ENCODE peak calls at places on chromosomes 12 and 14, in five cellular contexts. U, R, M, I and H are unnamed samples.

GRCh38 chr14:94213021-94213420 is 38.9 kb downstream of the PPP4R4 start:
- DNase-seq in U (no peak), R (no peak), M (no peak), I (no peak), H (no peak)

GRCh38 chr14:70585221-70585620 is 15.2 kb downstream of the MED6 start:
- DNase-seq in U (no peak), R (peak), M (no peak), I (no peak), H (no peak)

GRCh38 chr12:77232045-77232444 is 166.7 kb upstream of the E2F7 start:
- DNase-seq in U (no peak), R (no peak), M (no peak), I (no peak), H (peak)

GRCh38 chr12:48455116-48455515 is 17.2 kb upstream of the ANP32D start:
- DNase-seq in U (no peak), R (no peak), M (no peak), I (no peak), H (no peak)

GRCh38 chr14:89360277-89360676 is 56.8 kb downstream of the FOXN3 start:
- DNase-seq in U (no peak), R (no peak), M (no peak), I (no peak), H (no peak)

GRCh38 chr12:84787253-84787652 is 125.3 kb downstream of the SLC6A15 start:
- DNase-seq in U (no peak), R (no peak), M (no peak), I (no peak), H (no peak)

GRCh38 chr14:96797943-96798349 is 764 bp downstream of the VRK1 start:
- DNase-seq in U (no peak), R (peak), M (no peak), I (peak), H (no peak)

GRCh38 chr14:91410781-91411536 is 6.7 kb downstream of the CCDC88C start:
- DNase-seq in U (no peak), R (no peak), M (no peak), I (no peak), H (no peak)

GRCh38 chr12:103457471-103457870 is 38.3 kb downstream of the C12orf42 start:
- DNase-seq in U (no peak), R (no peak), M (no peak), I (no peak), H (no peak)

GRCh38 chr14:102227184-102227964 is 77.6 kb downstream of the MOK start:
- DNase-seq in U (no peak), R (no peak), M (no peak), I (no peak), H (no peak)

GRCh38 chr14:28758253-28758915 is 8.2 kb upstream of the FOXG1 start:
- DNase-seq in U (no peak), R (no peak), M (no peak), I (no peak), H (no peak)

GRCh38 chr12:28578833-28579252 is 388.6 kb downstream of the CCDC91 start:
- DNase-seq in U (no peak), R (no peak), M (no peak), I (no peak), H (no peak)

GRCh38 chr12:11822071-11822818 is 172.8 kb downstream of the ETV6 start:
- DNase-seq in U (peak), R (no peak), M (peak), I (no peak), H (no peak)

GRCh38 chr12:41801261-41801660 is 343.4 kb downstream of the GXYLT1 start:
- DNase-seq in U (no peak), R (no peak), M (no peak), I (no peak), H (no peak)

GRCh38 chr12:72337382-72337781 is 65.2 kb downstream of the TRHDE start:
- DNase-seq in U (no peak), R (no peak), M (no peak), I (no peak), H (no peak)

GRCh38 chr14:70907172-70907995 is at the start of gene PCNX1:
- DNase-seq in U (peak), R (peak), M (peak), I (peak), H (peak)

GRCh38 chr12:77087427-77087826 is 22.1 kb upstream of the E2F7 start:
- DNase-seq in U (no peak), R (no peak), M (no peak), I (no peak), H (no peak)

GRCh38 chr12:204261-204678 is 9.7 kb downstream of the SLC6A12 start:
- DNase-seq in U (no peak), R (no peak), M (no peak), I (no peak), H (no peak)

GRCh38 chr12:91490667-91491309 is 308.2 kb upstream of the DCN start:
- DNase-seq in U (no peak), R (no peak), M (no peak), I (no peak), H (no peak)

GRCh38 chr12:123971770-123972447 is 722 bp downstream of the CCDC92 start:
- DNase-seq in U (peak), R (peak), M (peak), I (peak), H (peak)

GRCh38 chr12:6961695-6962284 is 8.7 kb downstream of the PHB2 start:
- DNase-seq in U (peak), R (peak), M (peak), I (no peak), H (no peak)

GRCh38 chr12:31277081-31277480 is 48.9 kb downstream of the SINHCAF start:
- DNase-seq in U (no peak), R (no peak), M (no peak), I (no peak), H (no peak)

GRCh38 chr14:20391505-20391904 is 21.8 kb downstream of the TEP1 start:
- DNase-seq in U (no peak), R (no peak), M (no peak), I (no peak), H (no peak)

GRCh38 chr12:82124711-82125110 is 233.5 kb downstream of the CCDC59 start:
- DNase-seq in U (no peak), R (no peak), M (no peak), I (no peak), H (no peak)

GRCh38 chr12:9039397-9039977 is 50.1 kb downstream of the KLRG1 start:
- DNase-seq in U (no peak), R (peak), M (no peak), I (no peak), H (no peak)

GRCh38 chr14:31950760-31951637 is 126.1 kb upstream of the ARHGAP5 start:
- DNase-seq in U (peak), R (peak), M (peak), I (peak), H (peak)

GRCh38 chr14:33788116-33788515 is 162.8 kb downstream of the EGLN3 start:
- DNase-seq in U (no peak), R (no peak), M (no peak), I (no peak), H (no peak)

GRCh38 chr12:47085815-47086252 is 6.1 kb upstream of the AMIGO2 start:
- DNase-seq in U (peak), R (peak), M (no peak), I (no peak), H (no peak)

GRCh38 chr12:75908961-75909699 is 122.4 kb downstream of the PHLDA1 start:
- DNase-seq in U (peak), R (peak), M (peak), I (peak), H (peak)

GRCh38 chr12:97131220-97131981 is 224.3 kb downstream of the NEDD1 start:
- DNase-seq in U (no peak), R (no peak), M (no peak), I (no peak), H (no peak)

GRCh38 chr14:29822430-29822709 is 105.3 kb downstream of the PRKD1 start:
- DNase-seq in U (no peak), R (peak), M (no peak), I (no peak), H (no peak)

GRCh38 chr14:100747021-100747586 is 20.4 kb downstream of the DLK1 start:
- DNase-seq in U (no peak), R (peak), M (no peak), I (no peak), H (no peak)

GRCh38 chr12:10395390-10395998 is 5.7 kb upstream of the KLRK1 start:
- DNase-seq in U (peak), R (peak), M (peak), I (peak), H (no peak)

GRCh38 chr12:49483621-49484020 is 55.2 kb upstream of the KCNH3 start:
- DNase-seq in U (no peak), R (no peak), M (no peak), I (no peak), H (no peak)

GRCh38 chr12:94282675-94283074 is 134.3 kb downstream of the PLXNC1 start:
- DNase-seq in U (peak), R (no peak), M (peak), I (no peak), H (no peak)

GRCh38 chr14:24982472-24983155 is 67.3 kb downstream of the STXBP6 start:
- DNase-seq in U (no peak), R (peak), M (no peak), I (no peak), H (no peak)

GRCh38 chr12:78155546-78155945 is 324.9 kb downstream of the NAV3 start:
- DNase-seq in U (no peak), R (no peak), M (no peak), I (no peak), H (no peak)

GRCh38 chr14:97349946-97350345 is 552.8 kb downstream of the VRK1 start:
- DNase-seq in U (no peak), R (no peak), M (no peak), I (no peak), H (no peak)

GRCh38 chr14:51446771-51447170 is 204.9 kb upstream of the FRMD6 start:
- DNase-seq in U (no peak), R (no peak), M (no peak), I (no peak), H (no peak)

GRCh38 chr12:56636675-56637540 is 6.8 kb upstream of the BAZ2A start:
- DNase-seq in U (peak), R (peak), M (peak), I (peak), H (peak)

GRCh38 chr12:56635539-56636117 is 5.5 kb upstream of the BAZ2A start:
- DNase-seq in U (no peak), R (peak), M (no peak), I (no peak), H (no peak)

GRCh38 chr12:56634837-56635538 is 4.9 kb upstream of the BAZ2A start:
- DNase-seq in U (peak), R (peak), M (peak), I (peak), H (peak)

GRCh38 chr12:56637621-56638020 is 7.5 kb upstream of the BAZ2A start:
- DNase-seq in U (no peak), R (no peak), M (no peak), I (no peak), H (no peak)

GRCh38 chr12:56636118-56636674 is 6.1 kb upstream of the BAZ2A start:
- DNase-seq in U (peak), R (peak), M (peak), I (peak), H (peak)
- TF ChIP-seq POLR2A in U (peak), R (peak), M (peak), I (peak), H (peak)

DNA sequence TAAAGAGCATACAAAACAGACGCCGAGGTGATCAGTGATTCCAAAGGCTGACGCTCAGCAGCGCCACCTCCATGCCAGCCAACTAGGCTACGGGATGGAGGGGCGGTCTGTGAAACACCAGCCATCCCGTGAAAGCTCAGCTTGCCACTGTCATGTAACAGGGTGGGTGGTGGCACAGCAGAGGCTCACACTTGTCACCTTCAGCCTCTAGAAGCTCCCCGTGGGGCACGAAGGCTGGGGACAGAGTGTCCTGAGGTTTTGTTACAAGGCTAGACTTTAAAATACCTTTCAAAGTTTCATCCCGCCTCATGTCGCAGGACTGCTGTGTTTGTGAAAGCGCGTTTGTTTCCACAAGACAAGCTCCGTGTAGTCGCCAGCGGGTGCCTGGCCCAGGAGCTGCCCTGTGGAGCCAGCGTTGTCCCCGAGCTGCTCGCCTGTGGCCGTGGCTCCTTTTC is 20.7 kb downstream of the XRCC3 start:
- DNase-seq in U (no peak), R (no peak), M (no peak), I (no peak), H (no peak)
- H3K27ac ChIP-seq in U (no peak), R (no peak), M (no peak), I (no peak), H (no peak)

DNA sequence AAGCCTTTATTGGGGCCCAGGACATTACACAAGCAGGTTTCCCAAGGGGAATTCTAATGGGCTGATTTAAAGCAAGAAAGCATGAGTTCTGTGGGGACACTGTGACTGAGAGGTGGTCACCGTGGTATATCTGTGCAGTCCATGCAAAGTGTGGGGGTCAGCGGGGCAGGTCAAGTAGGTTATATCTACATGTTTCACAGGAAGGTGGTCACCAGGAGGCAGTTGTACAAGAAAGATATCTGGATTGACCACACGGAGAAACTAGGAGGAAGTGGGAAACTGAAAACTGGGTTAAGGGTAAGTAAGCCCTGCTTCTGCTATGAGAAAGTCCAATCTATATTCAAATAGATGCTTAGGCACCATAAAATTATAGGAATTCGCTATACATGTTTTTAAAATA is 77.8 kb upstream of the CNOT2 start:
- DNase-seq in U (no peak), R (no peak), M (no peak), I (no peak), H (no peak)
- TF ChIP-seq EP300 in U (no peak), R (no peak), M (no peak), I (no peak), H (no peak)

GRCh38 chr14:105474478-105475268 is at the start of gene CRIP2:
- DNase-seq in U (no peak), R (peak), M (no peak), I (peak), H (no peak)
- TF ChIP-seq POLR2A in U (no peak), R (peak), M (no peak), I (peak), H (no peak)

DNA sequence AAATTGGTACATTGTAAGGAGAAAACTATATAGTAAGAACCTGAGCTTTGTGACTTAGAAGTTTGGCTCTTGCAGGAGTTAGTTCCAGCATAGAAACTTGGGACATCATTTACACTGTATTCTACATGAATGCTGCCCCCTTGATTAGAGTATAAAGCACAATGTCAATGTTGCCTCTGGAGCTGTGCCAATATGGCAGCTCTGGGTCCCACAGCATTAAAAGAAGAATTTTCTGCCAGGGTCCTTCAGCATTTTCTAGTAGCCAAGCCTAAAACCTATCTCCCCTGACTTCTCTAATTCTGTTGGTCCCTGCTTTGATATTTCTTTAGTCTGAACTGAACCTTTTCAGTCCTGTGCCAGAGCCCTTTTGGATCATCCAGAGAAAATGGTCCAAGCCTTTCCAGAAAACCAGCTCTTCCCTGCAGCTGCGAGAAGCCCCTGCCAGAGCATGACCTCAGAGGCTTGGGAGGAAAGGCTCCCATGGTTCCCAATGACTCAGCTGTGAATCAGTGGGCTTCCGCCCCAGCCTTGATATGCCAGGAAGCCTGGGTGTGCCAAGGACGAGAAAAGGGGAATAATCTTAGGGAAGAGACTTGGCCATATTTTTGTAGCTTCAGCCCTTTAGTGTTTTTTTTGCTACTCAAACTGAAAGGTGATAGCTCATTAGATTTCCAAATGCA is 43.2 kb downstream of the PLEKHG7 start:
- DNase-seq in U (peak), R (peak), M (peak), I (peak), H (peak)
- H3K27ac ChIP-seq in U (peak), R (peak), M (no peak), I (no peak), H (no peak)

GRCh38 chr12:113136990-113137511 is 1.5 kb upstream of the RASAL1 start:
- DNase-seq in U (peak), R (no peak), M (peak), I (no peak), H (no peak)
- TF ChIP-seq EP300 in U (no peak), R (no peak), M (no peak), I (no peak), H (no peak)

GRCh38 chr12:4320287-4320858 is 640 bp upstream of the TIGAR start:
- DNase-seq in U (no peak), R (no peak), M (no peak), I (no peak), H (no peak)

GRCh38 chr12:4323400-4323799 is 2.4 kb downstream of the TIGAR start:
- DNase-seq in U (no peak), R (no peak), M (no peak), I (no peak), H (no peak)

GRCh38 chr12:4324366-4324765 is 3.4 kb downstream of the TIGAR start:
- DNase-seq in U (no peak), R (no peak), M (no peak), I (no peak), H (no peak)

GRCh38 chr12:4322789-4323188 is 1.8 kb downstream of the TIGAR start:
- DNase-seq in U (no peak), R (no peak), M (no peak), I (no peak), H (no peak)

GRCh38 chr12:4320859-4321701 is at the start of gene TIGAR:
- DNase-seq in U (peak), R (peak), M (peak), I (peak), H (peak)
- TF ChIP-seq POLR2A in U (peak), R (peak), M (peak), I (peak), H (peak)